ENCODE peak calls at places on chromosome X, in eight cellular contexts. One of them, this sample, is unnamed.

GRCh38 chrX:41108007-41108683 is 22.9 kb downstream of the USP9X start:
- DNase-seq in A549: no peak
- DNase-seq in AG08396: peak
- DNase-seq in amygdala: no peak
- DNase-seq in activated CD8-positive, alpha-beta T cell treated with anti-CD3 and anti-CD28 coated beads, Interleukin-2, amount 10 ng/mL, durations not matched to agents 7 days and 5 days: no peak
- DNase-seq in stimulated activated CD4-positive, alpha-beta T cell treated with anti-CD3 and anti-CD28 coated beads, Interleukin-2, amount 100 ng/mL, for 24 hours: no peak
- DNase-seq in CD4-positive, CD25-positive, alpha-beta regulatory T cell: no peak
- DNase-seq in endodermal cell: no peak
- DNase-seq in this sample: no peak

GRCh38 chrX:75892749-75893148 is 107.7 kb upstream of the MAGEE2 start:
- DNase-seq in A549: no peak
- DNase-seq in AG08396: no peak
- DNase-seq in amygdala: no peak
- DNase-seq in activated CD8-positive, alpha-beta T cell treated with anti-CD3 and anti-CD28 coated beads, Interleukin-2, amount 10 ng/mL, durations not matched to agents 7 days and 5 days: no peak
- DNase-seq in stimulated activated CD4-positive, alpha-beta T cell treated with anti-CD3 and anti-CD28 coated beads, Interleukin-2, amount 100 ng/mL, for 24 hours: no peak
- DNase-seq in CD4-positive, CD25-positive, alpha-beta regulatory T cell: no peak
- DNase-seq in endodermal cell: no peak
- DNase-seq in this sample: no peak

GRCh38 chrX:134619838-134620237 is 38.4 kb downstream of the PLAC1 start:
- DNase-seq in A549: no peak
- DNase-seq in AG08396: no peak
- DNase-seq in amygdala: no peak
- DNase-seq in activated CD8-positive, alpha-beta T cell treated with anti-CD3 and anti-CD28 coated beads, Interleukin-2, amount 10 ng/mL, durations not matched to agents 7 days and 5 days: no peak
- DNase-seq in stimulated activated CD4-positive, alpha-beta T cell treated with anti-CD3 and anti-CD28 coated beads, Interleukin-2, amount 100 ng/mL, for 24 hours: no peak
- DNase-seq in CD4-positive, CD25-positive, alpha-beta regulatory T cell: no peak
- DNase-seq in endodermal cell: no peak
- DNase-seq in this sample: no peak

GRCh38 chrX:138765061-138765460 is 53.5 kb upstream of the FGF13 start:
- DNase-seq in A549: no peak
- DNase-seq in AG08396: peak
- DNase-seq in amygdala: no peak
- DNase-seq in activated CD8-positive, alpha-beta T cell treated with anti-CD3 and anti-CD28 coated beads, Interleukin-2, amount 10 ng/mL, durations not matched to agents 7 days and 5 days: no peak
- DNase-seq in stimulated activated CD4-positive, alpha-beta T cell treated with anti-CD3 and anti-CD28 coated beads, Interleukin-2, amount 100 ng/mL, for 24 hours: no peak
- DNase-seq in CD4-positive, CD25-positive, alpha-beta regulatory T cell: no peak
- DNase-seq in endodermal cell: no peak
- DNase-seq in this sample: no peak

GRCh38 chrX:127762663-127763062 is 289.5 kb downstream of the ACTRT1 start:
- DNase-seq in A549: no peak
- DNase-seq in AG08396: no peak
- DNase-seq in amygdala: no peak
- DNase-seq in activated CD8-positive, alpha-beta T cell treated with anti-CD3 and anti-CD28 coated beads, Interleukin-2, amount 10 ng/mL, durations not matched to agents 7 days and 5 days: no peak
- DNase-seq in stimulated activated CD4-positive, alpha-beta T cell treated with anti-CD3 and anti-CD28 coated beads, Interleukin-2, amount 100 ng/mL, for 24 hours: no peak
- DNase-seq in CD4-positive, CD25-positive, alpha-beta regulatory T cell: no peak
- DNase-seq in endodermal cell: no peak
- DNase-seq in this sample: no peak

GRCh38 chrX:45758738-45759397 is 558.2 kb upstream of the DIPK2B start:
- DNase-seq in A549: no peak
- DNase-seq in AG08396: no peak
- DNase-seq in amygdala: no peak
- DNase-seq in activated CD8-positive, alpha-beta T cell treated with anti-CD3 and anti-CD28 coated beads, Interleukin-2, amount 10 ng/mL, durations not matched to agents 7 days and 5 days: peak
- DNase-seq in stimulated activated CD4-positive, alpha-beta T cell treated with anti-CD3 and anti-CD28 coated beads, Interleukin-2, amount 100 ng/mL, for 24 hours: no peak
- DNase-seq in CD4-positive, CD25-positive, alpha-beta regulatory T cell: peak
- DNase-seq in endodermal cell: no peak
- DNase-seq in this sample: no peak

GRCh38 chrX:125205084-125205917 is 114.4 kb upstream of the TEX13C start:
- DNase-seq in A549: peak
- DNase-seq in AG08396: peak
- DNase-seq in amygdala: peak
- DNase-seq in activated CD8-positive, alpha-beta T cell treated with anti-CD3 and anti-CD28 coated beads, Interleukin-2, amount 10 ng/mL, durations not matched to agents 7 days and 5 days: peak
- DNase-seq in stimulated activated CD4-positive, alpha-beta T cell treated with anti-CD3 and anti-CD28 coated beads, Interleukin-2, amount 100 ng/mL, for 24 hours: no peak
- DNase-seq in CD4-positive, CD25-positive, alpha-beta regulatory T cell: no peak
- DNase-seq in endodermal cell: peak
- DNase-seq in this sample: peak

GRCh38 chrX:45714864-45715263 is 514.2 kb upstream of the DIPK2B start:
- DNase-seq in A549: peak
- DNase-seq in AG08396: peak
- DNase-seq in amygdala: no peak
- DNase-seq in activated CD8-positive, alpha-beta T cell treated with anti-CD3 and anti-CD28 coated beads, Interleukin-2, amount 10 ng/mL, durations not matched to agents 7 days and 5 days: no peak
- DNase-seq in stimulated activated CD4-positive, alpha-beta T cell treated with anti-CD3 and anti-CD28 coated beads, Interleukin-2, amount 100 ng/mL, for 24 hours: no peak
- DNase-seq in CD4-positive, CD25-positive, alpha-beta regulatory T cell: no peak
- DNase-seq in endodermal cell: no peak
- DNase-seq in this sample: no peak

GRCh38 chrX:110852180-110852579 is 56.6 kb upstream of the CHRDL1 start:
- DNase-seq in A549: peak
- DNase-seq in AG08396: peak
- DNase-seq in amygdala: no peak
- DNase-seq in activated CD8-positive, alpha-beta T cell treated with anti-CD3 and anti-CD28 coated beads, Interleukin-2, amount 10 ng/mL, durations not matched to agents 7 days and 5 days: no peak
- DNase-seq in stimulated activated CD4-positive, alpha-beta T cell treated with anti-CD3 and anti-CD28 coated beads, Interleukin-2, amount 100 ng/mL, for 24 hours: no peak
- DNase-seq in CD4-positive, CD25-positive, alpha-beta regulatory T cell: no peak
- DNase-seq in endodermal cell: peak
- DNase-seq in this sample: peak